ENCODE peak calls at places on chromosomes 7 and 10, in four cellular contexts. N, W, B and L are unnamed samples.

GRCh38 chr10:4399571-4399970 is 426.4 kb upstream of the AKR1E2 start:
- DNase-seq in N (no peak), W (no peak), B (no peak), L (peak; percentile 47)

GRCh38 chr7:75948179-75948578 is 33.2 kb downstream of the POR start:
- DNase-seq in N (no peak), W (no peak), B (no peak), L (no peak)

GRCh38 chr7:138002096-138002827 is 376 bp upstream of the CREB3L2 start:
- DNase-seq in N (peak; percentile 97), W (peak; percentile 99), B (peak; percentile 100), L (peak; percentile 99)

GRCh38 chr10:22433875-22434274 is 88.6 kb downstream of the SPAG6 start:
- DNase-seq in N (no peak), W (peak; percentile 56), B (peak; percentile 89), L (peak; percentile 87)

GRCh38 chr10:122548699-122549098 is 11.9 kb upstream of the DMBT1 start:
- DNase-seq in N (no peak), W (no peak), B (no peak), L (no peak)

GRCh38 chr7:82511542-82511941 is 68.0 kb upstream of the CACNA2D1 start:
- DNase-seq in N (no peak), W (no peak), B (no peak), L (no peak)

GRCh38 chr10:114856544-114857287 is 35.1 kb downstream of the FHIP2A start:
- DNase-seq in N (no peak), W (peak; percentile 83), B (peak; percentile 87), L (peak; percentile 64)

GRCh38 chr7:128399991-128400390 is 9.8 kb downstream of the IMPDH1 start:
- DNase-seq in N (no peak), W (no peak), B (no peak), L (no peak)

DNA sequence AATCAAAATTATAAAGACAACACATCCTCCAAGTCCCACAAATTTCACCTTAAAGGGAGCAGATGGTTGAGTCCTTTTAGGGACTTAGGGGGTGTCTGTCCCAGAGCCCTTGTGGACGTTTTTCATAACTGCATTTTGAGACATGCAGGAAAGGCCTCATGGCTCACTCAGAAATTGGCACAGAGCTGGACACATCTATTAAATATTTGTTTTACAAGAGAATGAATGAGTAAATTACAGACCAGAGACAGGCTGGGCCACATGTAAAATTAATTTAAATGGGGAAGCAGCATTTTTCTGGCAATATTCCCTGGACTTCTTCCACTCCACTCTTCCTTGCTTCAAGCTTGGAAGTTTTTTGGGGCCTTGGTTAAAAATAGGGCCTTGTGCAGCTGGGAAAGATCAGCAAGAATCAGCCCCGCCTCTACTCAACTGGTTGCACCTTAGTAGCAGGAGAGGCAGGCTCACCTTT is 20.0 kb downstream of the LAMB1 start:
- DNase-seq in N (no peak), W (no peak), B (peak; percentile 24), L (no peak)
- TF ChIP-seq CTCF in N (no peak), W (peak; percentile 55), B (peak; percentile 42), L (no peak)

GRCh38 chr7:4133491-4134044 is 548.5 kb upstream of the FOXK1 start:
- DNase-seq in N (no peak), W (no peak), B (no peak), L (no peak)
- H3K4me3 ChIP-seq in N (no peak overlapping the region), W (no peak overlapping the region), B (no peak overlapping the region), L (no peak overlapping the region)

GRCh38 chr10:70538195-70538520 is 59.6 kb downstream of the PALD1 start:
- DNase-seq in N (no peak), W (no peak), B (no peak), L (no peak)

GRCh38 chr10:70538731-70539338 is 60.3 kb downstream of the PALD1 start:
- DNase-seq in N (no peak), W (no peak), B (no peak), L (no peak)

GRCh38 chr10:70536196-70536920 is 57.8 kb downstream of the PALD1 start:
- DNase-seq in N (no peak), W (no peak), B (no peak), L (no peak)

GRCh38 chr10:70539471-70539870 is 60.9 kb downstream of the PALD1 start:
- DNase-seq in N (no peak), W (no peak), B (no peak), L (no peak)

GRCh38 chr10:70537398-70538194 is 59.0 kb downstream of the PALD1 start:
- DNase-seq in N (no peak), W (no peak), B (no peak), L (no peak)
- TF ChIP-seq CTCF in N (no peak), W (peak; percentile 73), B (peak; percentile 54), L (peak; percentile 36)

GRCh38 chr7:29883462-29884398 is 77.4 kb downstream of the WIPF3 start:
- DNase-seq in N (no peak), W (no peak), B (no peak), L (no peak)
- H3K4me3 ChIP-seq in N (no peak overlapping the region), W (peak overlapping the region; percentile 12), B (no peak overlapping the region), L (no peak overlapping the region)

GRCh38 chr7:147240468-147240867 is 1123.9 kb downstream of the CNTNAP2 start:
- DNase-seq in N (no peak), W (no peak), B (no peak), L (no peak)

GRCh38 chr7:147249956-147250355 is 1133.4 kb downstream of the CNTNAP2 start:
- DNase-seq in N (no peak), W (no peak), B (no peak), L (no peak)

GRCh38 chr7:147245274-147245673 is 1128.7 kb downstream of the CNTNAP2 start:
- DNase-seq in N (no peak), W (peak; percentile 53), B (peak; percentile 15), L (no peak)
- TF ChIP-seq CTCF in N (no peak), W (peak; percentile 88), B (peak; percentile 75), L (peak; percentile 75)

GRCh38 chr7:5417106-5418071 is 6.2 kb downstream of the TNRC18 start:
- DNase-seq in N (no peak), W (no peak), B (no peak), L (no peak)
- H3K4me3 ChIP-seq in N (no peak overlapping the region), W (no peak overlapping the region), B (no peak overlapping the region), L (peak overlapping the region; percentile 82)

GRCh38 chr7:96800122-96800521 is 90.5 kb upstream of the SEM1 start:
- DNase-seq in N (no peak), W (no peak), B (no peak), L (no peak)

DNA sequence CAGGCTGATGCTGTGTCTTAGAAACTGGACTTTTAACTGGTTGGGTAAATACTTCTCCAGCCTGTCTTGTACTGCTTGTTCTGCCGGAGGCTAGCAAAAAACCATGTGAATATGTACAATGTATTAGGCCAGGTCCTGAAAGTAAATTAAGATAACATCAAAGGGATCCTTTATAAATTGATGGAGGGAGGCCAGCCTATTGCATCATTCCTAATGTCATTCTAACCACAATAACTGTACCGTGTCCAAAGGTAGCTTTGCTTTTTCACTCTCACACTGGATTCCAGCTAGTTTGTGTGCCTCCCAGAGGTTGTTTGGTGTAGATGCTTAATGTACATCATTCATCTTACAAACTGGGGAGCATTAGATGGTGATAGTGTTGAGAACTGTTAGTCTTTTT is 91.2 kb upstream of the SEM1 start:
- DNase-seq in N (no peak), W (no peak), B (peak; percentile 8), L (no peak)
- TF ChIP-seq CTCF in N (no peak), W (no peak), B (no peak), L (no peak)

GRCh38 chr7:805261-805660 is 27.0 kb upstream of the SUN1 start:
- DNase-seq in N (no peak), W (no peak), B (no peak), L (no peak)
- H3K4me3 ChIP-seq in N (no peak overlapping the region), W (no peak overlapping the region), B (no peak overlapping the region), L (no peak overlapping the region)

DNA sequence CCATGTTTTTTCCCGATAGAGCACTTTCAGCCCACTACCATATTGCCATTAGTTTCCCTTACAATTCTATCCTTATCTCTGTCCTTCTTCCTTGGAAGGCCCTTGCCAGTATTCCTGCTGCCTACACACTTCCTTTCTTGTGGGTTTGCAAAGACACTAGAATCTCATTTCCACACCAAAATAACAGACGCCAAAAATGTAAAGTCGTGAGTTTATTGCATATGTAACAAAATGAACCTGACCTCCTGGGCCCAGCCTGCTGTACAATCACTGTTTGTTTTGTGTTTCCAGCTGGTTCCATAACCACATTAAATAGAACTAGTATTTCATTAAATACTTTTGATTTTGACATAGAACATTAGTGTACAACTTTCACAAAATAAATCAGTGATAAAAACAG is 116.7 kb downstream of the SMURF1 start:
- DNase-seq in N (no peak), W (peak; percentile 44), B (peak; percentile 70), L (no peak)
- TF ChIP-seq CTCF in N (no peak), W (no peak), B (no peak), L (no peak)